ENCODE peak calls at places on chromosomes 11 and 22, in six cellular contexts. S, U, X, Z, E and F are unnamed samples.

GRCh38 chr22:20615533-20616450 is 108.4 kb downstream of the MED15 start:
- DNase-seq in S (no peak), U (no peak), X (no peak), Z (no peak), E (no peak), F (no peak)

GRCh38 chr11:14262271-14262846 is 96.6 kb downstream of the RRAS2 start:
- DNase-seq in S (no peak), U (no peak), X (no peak), Z (no peak), E (no peak), F (no peak)

GRCh38 chr22:47259990-47260389 is 497.5 kb downstream of the TBC1D22A start:
- DNase-seq in S (no peak), U (no peak), X (no peak), Z (no peak), E (no peak), F (no peak)

GRCh38 chr22:27576815-27577564 is 224.6 kb downstream of the MN1 start:
- DNase-seq in S (no peak), U (no peak), X (no peak), Z (no peak), E (no peak), F (no peak)

GRCh38 chr11:121841487-121842167 is 274.4 kb downstream of the BLID start:
- DNase-seq in S (no peak), U (no peak), X (peak; percentile 32), Z (no peak), E (no peak), F (no peak)

GRCh38 chr22:27273386-27273785 is 528.2 kb downstream of the MN1 start:
- DNase-seq in S (no peak), U (no peak), X (no peak), Z (no peak), E (no peak), F (no peak)

GRCh38 chr22:48496987-48497650 is 1330.6 kb downstream of the BRD1 start:
- DNase-seq in S (no peak), U (no peak), X (no peak), Z (no peak), E (no peak), F (no peak)

GRCh38 chr11:121659811-121660210 is 207.0 kb upstream of the SORL1-AS1 start:
- DNase-seq in S (no peak), U (no peak), X (no peak), Z (no peak), E (no peak), F (no peak)

GRCh38 chr22:42856179-42856864 is 751 bp downstream of the ARFGAP3 start:
- DNase-seq in S (no peak), U (no peak), X (no peak), Z (peak; percentile 55), E (no peak), F (no peak)

GRCh38 chr11:101881586-101881985 is 33.2 kb upstream of the CEP126 start:
- DNase-seq in S (no peak), U (no peak), X (no peak), Z (no peak), E (no peak), F (no peak)

GRCh38 chr22:26907366-26907765 is 250.0 kb downstream of the MIAT start:
- DNase-seq in S (no peak), U (no peak), X (no peak), Z (no peak), E (no peak), F (peak; percentile 29)

GRCh38 chr11:68775951-68776388 is 24.6 kb upstream of the TESMIN start:
- DNase-seq in S (no peak), U (no peak), X (no peak), Z (peak; percentile 67), E (peak; percentile 80), F (no peak)

GRCh38 chr11:116062526-116063171 is 558.4 kb upstream of the CADM1 start:
- DNase-seq in S (peak; percentile 86), U (no peak), X (no peak), Z (no peak), E (no peak), F (peak; percentile 48)

GRCh38 chr11:45185228-45185729 is 38.8 kb downstream of the PRDM11 start:
- DNase-seq in S (no peak), U (no peak), X (no peak), Z (no peak), E (no peak), F (no peak)

GRCh38 chr11:128424867-128425285 is 162.5 kb downstream of the ETS1 start:
- DNase-seq in S (no peak), U (no peak), X (no peak), Z (peak; percentile 77), E (no peak), F (no peak)

GRCh38 chr11:90476442-90477007 is 253.7 kb upstream of the CHORDC1 start:
- DNase-seq in S (peak; percentile 60), U (no peak), X (peak; percentile 13), Z (no peak), E (peak; percentile 68), F (peak; percentile 50)

GRCh38 chr11:112555491-112556364 is 295.1 kb upstream of the PLET1 start:
- DNase-seq in S (peak; percentile 10), U (peak; percentile 79), X (peak; percentile 80), Z (peak; percentile 68), E (peak; percentile 9), F (peak; percentile 43)

GRCh38 chr11:124837491-124837856 is 27.8 kb upstream of the ROBO3 start:
- DNase-seq in S (peak; percentile 86), U (no peak), X (peak; percentile 45), Z (peak; percentile 74), E (peak; percentile 71), F (peak; percentile 72)

GRCh38 chr11:88293931-88294330 is 43.6 kb downstream of the CTSC start:
- DNase-seq in S (no peak), U (no peak), X (no peak), Z (no peak), E (no peak), F (no peak)

GRCh38 chr11:13098067-13098466 is 89.0 kb downstream of the RASSF10 start:
- DNase-seq in S (no peak), U (no peak), X (no peak), Z (no peak), E (peak; percentile 99), F (peak; percentile 96)

GRCh38 chr22:32708835-32709234 is 92.7 kb upstream of the TIMP3 start:
- DNase-seq in S (no peak), U (no peak), X (no peak), Z (no peak), E (peak; percentile 61), F (no peak)

GRCh38 chr22:50686794-50687193 is 14.2 kb downstream of the SHANK3 start:
- DNase-seq in S (no peak), U (no peak), X (peak; percentile 1), Z (no peak), E (no peak), F (no peak)

GRCh38 chr11:65423516-65424199 is 1.1 kb downstream of the NEAT1 start:
- DNase-seq in S (no peak), U (peak; percentile 60), X (no peak), Z (no peak), E (peak; percentile 25), F (no peak)

GRCh38 chr11:109034341-109034696 is 369.4 kb downstream of the DDX10 start:
- DNase-seq in S (no peak), U (no peak), X (no peak), Z (no peak), E (no peak), F (no peak)

GRCh38 chr11:88689548-88690240 is 352.2 kb upstream of the CTSC start:
- DNase-seq in S (no peak), U (no peak), X (no peak), Z (no peak), E (no peak), F (no peak)

GRCh38 chr11:112087212-112087611 is 539 bp downstream of the SDHD start:
- DNase-seq in S (no peak), U (no peak), X (no peak), Z (no peak), E (no peak), F (no peak)

GRCh38 chr11:61057615-61058014 is 44.7 kb upstream of the CD5 start:
- DNase-seq in S (no peak), U (peak; percentile 10), X (no peak), Z (peak; percentile 10), E (no peak), F (no peak)

GRCh38 chr11:44535201-44535980 is 30.1 kb upstream of the CD82 start:
- DNase-seq in S (no peak), U (no peak), X (no peak), Z (no peak), E (no peak), F (no peak)

GRCh38 chr11:2940166-2940929 is 11.1 kb upstream of the PHLDA2 start:
- DNase-seq in S (no peak), U (no peak), X (no peak), Z (no peak), E (peak; percentile 57), F (no peak)

GRCh38 chr22:30361916-30362631 is 5.3 kb downstream of the CCDC157 start:
- DNase-seq in S (no peak), U (no peak), X (no peak), Z (no peak), E (no peak), F (no peak)

GRCh38 chr11:130359419-130359818 is 44.7 kb upstream of the ZBTB44 start:
- DNase-seq in S (no peak), U (no peak), X (no peak), Z (no peak), E (no peak), F (no peak)